ENCODE peak calls at places on chromosomes 4 and X, in four cellular contexts. One of them, this sample, is unnamed.

GRCh38 chrX:38868941-38869378 is 67.7 kb downstream of the MID1IP1 start:
- DNase-seq in transverse colon: no peak
- DNase-seq in effector memory CD4-positive, alpha-beta T cell: no peak
- DNase-seq in small intestine: no peak
- DNase-seq in this sample: no peak

GRCh38 chr4:10099521-10100325 is 16.9 kb downstream of the WDR1 start:
- DNase-seq in transverse colon: no peak
- DNase-seq in effector memory CD4-positive, alpha-beta T cell: no peak
- DNase-seq in small intestine: no peak
- DNase-seq in this sample: peak; percentile 53

GRCh38 chr4:144906181-144906895 is 191.7 kb downstream of the ANAPC10 start:
- DNase-seq in small intestine: no peak
- DNase-seq in effector memory CD4-positive, alpha-beta T cell: no peak
- DNase-seq in transverse colon: no peak
- DNase-seq in this sample: no peak

GRCh38 chr4:98522062-98522461 is 136.3 kb downstream of the TSPAN5 start:
- DNase-seq in transverse colon: no peak
- DNase-seq in effector memory CD4-positive, alpha-beta T cell: no peak
- DNase-seq in small intestine: no peak
- DNase-seq in this sample: no peak

GRCh38 chr4:56128231-56128630 is 179.5 kb downstream of the CEP135 start:
- DNase-seq in transverse colon: no peak
- DNase-seq in small intestine: no peak
- DNase-seq in effector memory CD4-positive, alpha-beta T cell: no peak
- DNase-seq in this sample: no peak

GRCh38 chrX:30812326-30812725 is 76.7 kb downstream of the TAB3 start:
- DNase-seq in transverse colon: no peak
- DNase-seq in effector memory CD4-positive, alpha-beta T cell: no peak
- DNase-seq in small intestine: no peak
- DNase-seq in this sample: no peak

GRCh38 chrX:125782184-125782583 is 383.9 kb downstream of the DCAF12L2 start:
- DNase-seq in effector memory CD4-positive, alpha-beta T cell: no peak
- DNase-seq in transverse colon: no peak
- DNase-seq in small intestine: no peak
- DNase-seq in this sample: no peak

GRCh38 chr4:73028621-73029020 is 40.9 kb downstream of the COX18 start:
- DNase-seq in transverse colon: no peak
- DNase-seq in small intestine: no peak
- DNase-seq in effector memory CD4-positive, alpha-beta T cell: no peak
- DNase-seq in this sample: no peak

GRCh38 chrX:47222776-47223350 is 4.4 kb downstream of the CDK16 start:
- DNase-seq in transverse colon: no peak
- DNase-seq in small intestine: no peak
- DNase-seq in effector memory CD4-positive, alpha-beta T cell: no peak
- DNase-seq in this sample: no peak

GRCh38 chr4:168386002-168386401 is 67.5 kb upstream of the DDX60 start:
- DNase-seq in effector memory CD4-positive, alpha-beta T cell: no peak
- DNase-seq in small intestine: no peak
- DNase-seq in transverse colon: no peak
- DNase-seq in this sample: no peak

GRCh38 chrX:148893395-148893794 is 393.0 kb downstream of the AFF2 start:
- DNase-seq in transverse colon: no peak
- DNase-seq in effector memory CD4-positive, alpha-beta T cell: no peak
- DNase-seq in small intestine: no peak
- DNase-seq in this sample: no peak

GRCh38 chrX:149003863-149004660 is 501.0 kb downstream of the IDS start:
- DNase-seq in small intestine: no peak
- DNase-seq in effector memory CD4-positive, alpha-beta T cell: no peak
- DNase-seq in transverse colon: no peak
- DNase-seq in this sample: no peak

GRCh38 chr4:79141530-79141929 is 184.3 kb downstream of the NAA11 start:
- DNase-seq in transverse colon: no peak
- DNase-seq in small intestine: peak; percentile 1
- DNase-seq in effector memory CD4-positive, alpha-beta T cell: no peak
- DNase-seq in this sample: no peak

GRCh38 chr4:21077967-21078366 is 377.7 kb downstream of the PACRGL start:
- DNase-seq in transverse colon: no peak
- DNase-seq in small intestine: no peak
- DNase-seq in effector memory CD4-positive, alpha-beta T cell: no peak
- DNase-seq in this sample: no peak

GRCh38 chrX:72348247-72348979 is 42.7 kb upstream of the CITED1 start:
- DNase-seq in transverse colon: no peak
- DNase-seq in small intestine: no peak
- DNase-seq in effector memory CD4-positive, alpha-beta T cell: no peak
- DNase-seq in this sample: no peak

GRCh38 chrX:96909291-96909690 is 25.6 kb downstream of the RPA4 start:
- DNase-seq in effector memory CD4-positive, alpha-beta T cell: no peak
- DNase-seq in transverse colon: no peak
- DNase-seq in small intestine: no peak
- DNase-seq in this sample: no peak

GRCh38 chr4:16938641-16939040 is 40.2 kb upstream of the LDB2 start:
- DNase-seq in effector memory CD4-positive, alpha-beta T cell: no peak
- DNase-seq in transverse colon: no peak
- DNase-seq in small intestine: no peak
- DNase-seq in this sample: no peak

GRCh38 chrX:96540111-96540631 is 144.5 kb upstream of the DIAPH2 start:
- DNase-seq in effector memory CD4-positive, alpha-beta T cell: no peak
- DNase-seq in transverse colon: no peak
- DNase-seq in small intestine: no peak
- DNase-seq in this sample: no peak

GRCh38 chr4:8771666-8772065 is 100.0 kb downstream of the HMX1 start:
- DNase-seq in small intestine: no peak
- DNase-seq in effector memory CD4-positive, alpha-beta T cell: no peak
- DNase-seq in transverse colon: no peak
- DNase-seq in this sample: no peak

GRCh38 chrX:33968611-33969010 is 163.5 kb downstream of the FAM47A start:
- DNase-seq in effector memory CD4-positive, alpha-beta T cell: no peak
- DNase-seq in small intestine: no peak
- DNase-seq in transverse colon: no peak
- DNase-seq in this sample: no peak

GRCh38 chr4:3193531-3194203 is 55.3 kb upstream of the MSANTD1 start:
- DNase-seq in small intestine: no peak
- DNase-seq in effector memory CD4-positive, alpha-beta T cell: no peak
- DNase-seq in transverse colon: no peak
- DNase-seq in this sample: peak; percentile 55

GRCh38 chrX:56288607-56289006 is 56.5 kb downstream of the KLF8 start:
- DNase-seq in effector memory CD4-positive, alpha-beta T cell: no peak
- DNase-seq in transverse colon: no peak
- DNase-seq in small intestine: no peak
- DNase-seq in this sample: no peak

GRCh38 chr4:7757501-7758443 is 181.9 kb downstream of the AFAP1 start:
- DNase-seq in transverse colon: no peak
- DNase-seq in small intestine: no peak
- DNase-seq in effector memory CD4-positive, alpha-beta T cell: no peak
- DNase-seq in this sample: no peak

GRCh38 chrX:6778547-6779231 is 243.8 kb upstream of the VCX3A start:
- DNase-seq in transverse colon: no peak
- DNase-seq in effector memory CD4-positive, alpha-beta T cell: no peak
- DNase-seq in small intestine: no peak
- DNase-seq in this sample: no peak

GRCh38 chr4:158442736-158443135 is 78.9 kb upstream of the RXFP1 start:
- DNase-seq in small intestine: no peak
- DNase-seq in transverse colon: no peak
- DNase-seq in effector memory CD4-positive, alpha-beta T cell: no peak
- DNase-seq in this sample: no peak

GRCh38 chr4:73450398-73451004 is 14.5 kb downstream of the AFP start:
- DNase-seq in small intestine: no peak
- DNase-seq in transverse colon: no peak
- DNase-seq in effector memory CD4-positive, alpha-beta T cell: no peak
- DNase-seq in this sample: no peak

GRCh38 chrX:70454441-70455365 is 10.1 kb downstream of the DLG3 start:
- DNase-seq in transverse colon: peak; percentile 91
- DNase-seq in effector memory CD4-positive, alpha-beta T cell: peak; percentile 76
- DNase-seq in small intestine: peak; percentile 90
- DNase-seq in this sample: peak; percentile 39

GRCh38 chrX:70455366-70456202 is 10.9 kb downstream of the DLG3 start:
- DNase-seq in small intestine: peak; percentile 73
- DNase-seq in transverse colon: peak; percentile 54
- DNase-seq in effector memory CD4-positive, alpha-beta T cell: no peak
- DNase-seq in this sample: no peak

GRCh38 chrX:70456256-70456655 is 11.6 kb downstream of the DLG3 start:
- DNase-seq in small intestine: no peak
- DNase-seq in transverse colon: no peak
- DNase-seq in effector memory CD4-positive, alpha-beta T cell: no peak
- DNase-seq in this sample: no peak

GRCh38 chrX:70452143-70452733 is 7.6 kb downstream of the DLG3 start:
- DNase-seq in transverse colon: peak; percentile 68
- DNase-seq in effector memory CD4-positive, alpha-beta T cell: peak; percentile 27
- DNase-seq in small intestine: peak; percentile 60
- DNase-seq in this sample: no peak

DNA sequence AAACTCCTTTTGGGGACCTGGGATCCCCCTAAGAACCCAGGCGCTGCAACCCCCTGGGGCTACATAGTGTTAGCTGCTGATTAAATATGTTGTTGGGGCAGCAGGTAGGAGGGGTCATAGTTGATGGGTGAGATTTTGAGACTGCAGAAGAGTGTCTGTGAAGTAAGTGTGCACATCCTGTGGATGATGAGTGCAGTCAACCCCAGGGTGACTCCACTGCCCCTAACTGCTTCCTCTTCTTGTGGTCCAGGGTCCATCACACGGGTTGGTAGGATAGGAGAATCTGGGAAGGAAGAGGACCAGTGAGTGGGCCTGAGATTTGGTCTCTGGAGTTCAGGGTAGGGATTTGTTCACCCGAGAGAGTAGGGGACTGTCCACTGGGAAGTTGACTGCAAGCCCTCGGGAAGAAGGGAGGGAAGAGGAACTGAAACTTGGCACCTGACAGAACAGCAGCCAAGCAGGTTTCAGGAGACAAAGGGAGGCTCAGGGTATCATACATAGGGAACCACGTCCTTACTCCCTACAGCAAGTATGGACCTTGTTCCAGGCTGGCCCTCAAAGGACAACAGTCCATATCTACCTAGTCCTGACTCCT is 8.5 kb downstream of the DLG3 start:
- DNase-seq in effector memory CD4-positive, alpha-beta T cell: no peak
- DNase-seq in small intestine: no peak
- DNase-seq in transverse colon: no peak
- DNase-seq in this sample: no peak
- H3K4me3 ChIP-seq in effector memory CD4-positive, alpha-beta T cell: peak overlapping the region; percentile 35
- H3K4me3 ChIP-seq in small intestine: no peak overlapping the region
- H3K4me3 ChIP-seq in transverse colon: no peak overlapping the region
- H3K4me3 ChIP-seq in this sample: peak overlapping the region; percentile 50

GRCh38 chr4:154491341-154491679 is 289 bp downstream of the DCHS2 start:
- DNase-seq in transverse colon: peak; percentile 10
- DNase-seq in effector memory CD4-positive, alpha-beta T cell: no peak
- DNase-seq in small intestine: peak; percentile 3
- DNase-seq in this sample: no peak
- H3K27me3 ChIP-seq in transverse colon: peaks cover 58% of the 10 kb centered on the region
- H3K27me3 ChIP-seq in effector memory CD4-positive, alpha-beta T cell: peaks cover 12% of the 10 kb centered on the region
- H3K27me3 ChIP-seq in small intestine: peaks cover 10% of the 10 kb centered on the region
- H3K27me3 ChIP-seq in this sample: no peaks in the 10 kb centered on the region

DNA sequence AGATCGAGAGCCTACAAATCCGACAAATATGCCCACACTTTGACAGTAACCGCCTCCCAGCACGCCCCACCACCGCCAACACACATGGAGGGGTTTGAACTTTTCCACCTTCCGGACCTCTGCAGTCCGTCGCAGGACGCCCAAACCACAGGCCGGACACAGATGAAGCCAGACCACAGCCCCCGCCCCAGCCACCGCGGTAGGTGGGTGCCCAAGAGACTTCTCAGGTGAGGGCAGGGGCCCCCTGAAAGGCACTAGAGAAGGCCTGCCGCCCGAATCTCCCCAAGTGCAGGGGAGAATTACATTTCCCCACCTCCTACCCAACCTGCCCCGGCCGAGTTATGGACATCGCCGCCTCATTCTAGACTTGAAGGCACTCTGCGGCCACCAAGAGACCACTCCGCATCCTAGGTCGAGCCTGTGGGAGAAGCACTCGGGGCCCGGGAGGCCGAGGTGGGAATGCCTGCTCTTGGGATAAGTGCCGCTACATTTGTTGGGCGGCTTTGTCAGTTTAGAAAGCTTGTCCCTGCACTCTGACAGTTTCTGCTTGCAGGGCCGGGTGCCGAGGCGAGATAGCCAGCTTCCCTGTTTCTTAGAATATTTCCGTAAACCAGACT is 21.5 kb downstream of the HAND2 start:
- DNase-seq in effector memory CD4-positive, alpha-beta T cell: no peak
- DNase-seq in small intestine: no peak
- DNase-seq in transverse colon: no peak
- DNase-seq in this sample: no peak
- H3K4me3 ChIP-seq in effector memory CD4-positive, alpha-beta T cell: peak overlapping the region; percentile 66
- H3K4me3 ChIP-seq in small intestine: no peak overlapping the region
- H3K4me3 ChIP-seq in transverse colon: no peak overlapping the region
- H3K4me3 ChIP-seq in this sample: peak overlapping the region; percentile 55

GRCh38 chr4:140497776-140498636 is at the start of gene MGAT4D:
- DNase-seq in small intestine: peak; percentile 15
- DNase-seq in transverse colon: peak; percentile 22
- DNase-seq in effector memory CD4-positive, alpha-beta T cell: no peak
- DNase-seq in this sample: no peak

DNA sequence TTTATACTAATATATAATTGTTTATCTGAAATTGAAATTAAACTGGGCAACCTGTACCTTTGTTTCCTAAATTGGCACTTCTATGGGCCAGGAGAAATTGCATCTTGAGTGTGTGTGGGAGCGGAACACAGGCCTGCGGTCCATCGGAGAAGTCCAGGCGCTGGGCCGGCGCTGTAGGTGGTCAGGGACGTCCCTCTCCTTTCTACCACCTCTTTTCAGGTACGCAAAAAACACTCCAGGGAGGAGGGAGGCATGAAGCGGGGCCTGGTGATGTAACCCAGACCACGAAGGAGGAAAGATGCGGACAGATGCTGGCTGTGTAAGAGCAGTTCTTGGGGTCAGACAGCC is 691 bp downstream of the MGAT4D start:
- DNase-seq in transverse colon: no peak
- DNase-seq in small intestine: no peak
- DNase-seq in effector memory CD4-positive, alpha-beta T cell: no peak
- DNase-seq in this sample: no peak
- H3K27me3 ChIP-seq in transverse colon: peaks cover 65% of the 10 kb centered on the region
- H3K27me3 ChIP-seq in small intestine: no peaks in the 10 kb centered on the region
- H3K27me3 ChIP-seq in effector memory CD4-positive, alpha-beta T cell: peaks cover 25% of the 10 kb centered on the region
- H3K27me3 ChIP-seq in this sample: peaks cover 7% of the 10 kb centered on the region

DNA sequence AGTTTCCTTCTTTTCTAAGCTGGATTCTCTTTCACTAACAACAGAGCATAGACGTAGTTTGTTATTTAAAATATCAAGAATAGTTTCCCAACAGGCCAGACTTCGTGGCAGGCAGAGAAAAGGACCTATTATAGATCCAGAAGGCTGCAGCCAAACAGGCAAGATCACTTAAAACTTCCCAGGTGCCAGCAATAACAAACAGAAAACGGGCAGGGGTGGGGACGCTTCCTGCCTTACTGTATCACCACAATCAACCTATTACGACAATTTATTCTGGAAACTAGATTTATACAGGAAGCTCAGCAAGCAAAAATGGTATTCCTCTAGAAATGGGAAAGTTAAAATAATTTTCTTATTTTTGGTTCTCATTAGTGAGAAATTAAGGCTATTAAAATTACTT is 22.1 kb downstream of the RWDD4 start:
- DNase-seq in small intestine: peak; percentile 20
- DNase-seq in transverse colon: no peak
- DNase-seq in effector memory CD4-positive, alpha-beta T cell: no peak
- DNase-seq in this sample: no peak
- H3K4me3 ChIP-seq in small intestine: peak overlapping the region; percentile 30
- H3K4me3 ChIP-seq in transverse colon: no peak overlapping the region
- H3K4me3 ChIP-seq in effector memory CD4-positive, alpha-beta T cell: no peak overlapping the region
- H3K4me3 ChIP-seq in this sample: no peak overlapping the region